ENCODE peak calls at places on chromosomes 6 and 20, in eight cellular contexts. Q is effector memory CD4-positive, alpha-beta T cell; V is astrocyte; Z is heart right ventricle; U is endodermal cell; D is body of pancreas; B is stomach; I is WERI-Rb-1. T is an unnamed sample. For H3K36me3, the result is how much of the 10 kb centered on the place peaks cover.

GRCh38 chr20:8331740-8332412 is 199.8 kb downstream of the PLCB1 start:
- DNase-seq in Z (no peak), I (no peak), U (no peak), B (no peak), V (peak), Q (no peak), D (peak), T (no peak)

GRCh38 chr6:29653452-29654038 is 3.3 kb upstream of the MOG start:
- DNase-seq in D (peak), U (peak), Q (peak), I (peak), V (peak), B (peak), Z (no peak), T (no peak)

GRCh38 chr20:63973160-63973479 is 3.4 kb upstream of the ZNF512B start:
- DNase-seq in B (no peak), I (no peak), U (no peak), D (no peak), Q (no peak), V (no peak), Z (no peak), T (no peak)

GRCh38 chr20:61679473-61679872 is 386.2 kb downstream of the TAF4 start:
- DNase-seq in B (no peak), V (no peak), I (no peak), D (no peak), U (no peak), Q (no peak), Z (no peak), T (no peak)

GRCh38 chr6:136647363-136647763 is 97.1 kb upstream of the MAP7 start:
- DNase-seq in Q (peak), Z (no peak), U (no peak), D (peak), V (peak), I (no peak), B (peak), T (peak)

GRCh38 chr6:24888967-24889366 is 46.8 kb downstream of the RIPOR2 start:
- DNase-seq in D (no peak), V (no peak), Q (no peak), I (no peak), B (no peak), U (no peak), Z (no peak), T (no peak)

GRCh38 chr6:22362361-22362760 is 65.5 kb upstream of the PRL start:
- DNase-seq in U (no peak), D (no peak), V (no peak), Z (no peak), Q (no peak), B (no peak), I (no peak), T (no peak)

GRCh38 chr6:2891768-2892170 is 11.3 kb downstream of the SERPINB9 start:
- DNase-seq in B (peak), Z (no peak), U (peak), V (no peak), I (no peak), Q (peak), D (no peak), T (peak)

GRCh38 chr6:52720301-52720700 is 43.0 kb downstream of the GSTA2 start:
- DNase-seq in Q (no peak), V (no peak), Z (no peak), B (no peak), U (no peak), D (no peak), I (no peak), T (no peak)

GRCh38 chr6:9002833-9003232 is 567.5 kb upstream of the SLC35B3 start:
- DNase-seq in I (no peak), Z (no peak), U (no peak), V (no peak), D (no peak), B (no peak), Q (no peak), T (no peak)

GRCh38 chr20:36180323-36180722 is 25.8 kb downstream of the EPB41L1 start:
- DNase-seq in Q (no peak), Z (no peak), U (no peak), V (no peak), B (no peak), D (no peak), I (no peak), T (no peak)

GRCh38 chr20:49976542-49976941 is 6.2 kb upstream of the SNAI1 start:
- DNase-seq in U (no peak), I (no peak), V (no peak), B (no peak), Q (no peak), Z (no peak), D (no peak), T (no peak)

GRCh38 chr6:112227411-112227810 is 27.0 kb downstream of the LAMA4 start:
- DNase-seq in V (no peak), D (no peak), Z (no peak), U (no peak), I (no peak), B (no peak), Q (no peak), T (no peak)

GRCh38 chr20:18909254-18909653 is 95.7 kb downstream of the SCP2D1 start:
- DNase-seq in Q (no peak), I (no peak), D (no peak), U (no peak), Z (no peak), V (no peak), B (no peak), T (no peak)

GRCh38 chr6:113713665-113714064 is 143.5 kb upstream of the MARCKS start:
- DNase-seq in Q (no peak), Z (no peak), V (no peak), B (no peak), I (no peak), D (no peak), U (no peak), T (no peak)

GRCh38 chr6:13362432-13362831 is 34.1 kb upstream of the TBC1D7 start:
- DNase-seq in Q (no peak), I (no peak), B (no peak), U (no peak), D (no peak), V (peak), Z (no peak), T (no peak)

GRCh38 chr20:64045346-64046011 is 4.0 kb downstream of the SOX18 start:
- DNase-seq in U (peak), B (no peak), Q (no peak), D (no peak), Z (no peak), V (no peak), I (no peak), T (no peak)

GRCh38 chr6:40912158-40912946 is 126.7 kb downstream of the UNC5CL start:
- DNase-seq in I (peak), Z (no peak), B (peak), D (peak), U (peak), V (no peak), Q (no peak), T (no peak)

GRCh38 chr6:2665169-2666070 is 85.3 kb downstream of the MYLK4 start:
- DNase-seq in Q (no peak), U (no peak), D (no peak), Z (no peak), B (no peak), V (peak), I (no peak), T (no peak)

GRCh38 chr20:25308671-25309394 is 60.9 kb downstream of the PYGB start:
- DNase-seq in B (no peak), U (no peak), D (peak), I (no peak), Z (no peak), Q (no peak), V (peak), T (no peak)

GRCh38 chr6:72689107-72689954 is 67.5 kb downstream of the KCNQ5 start:
- DNase-seq in D (no peak), B (no peak), Z (no peak), U (no peak), V (no peak), I (no peak), Q (no peak), T (peak)

GRCh38 chr6:6764764-6765434 is 176.4 kb downstream of the LY86 start:
- DNase-seq in B (no peak), I (no peak), Q (no peak), V (no peak), U (no peak), Z (no peak), D (no peak), T (no peak)

GRCh38 chr20:41551011-41551705 is 67.0 kb downstream of the CHD6 start:
- DNase-seq in Z (no peak), U (no peak), Q (no peak), B (no peak), I (no peak), V (no peak), D (no peak), T (no peak)

GRCh38 chr20:11332376-11332775 is 585.3 kb upstream of the BTBD3 start:
- DNase-seq in Z (no peak), U (no peak), I (no peak), V (peak), B (no peak), D (no peak), Q (no peak), T (no peak)

GRCh38 chr20:33568378-33569289 is 78.7 kb downstream of the CBFA2T2 start:
- DNase-seq in I (peak), Z (peak), U (peak), V (no peak), B (no peak), D (peak), Q (no peak), T (peak)

GRCh38 chr6:135087803-135088202 is 33.2 kb upstream of the HBS1L start:
- DNase-seq in V (no peak), U (no peak), D (peak), I (no peak), Q (peak), Z (no peak), B (no peak), T (no peak)

GRCh38 chr6:44498436-44498835 is 110.9 kb downstream of the CDC5L start:
- DNase-seq in V (no peak), Z (no peak), I (peak), D (no peak), Q (no peak), B (no peak), U (no peak), T (no peak)

GRCh38 chr6:31701666-31702420 is 1.3 kb downstream of the ABHD16A start:
- DNase-seq in D (peak), I (no peak), Z (peak), U (no peak), B (no peak), Q (no peak), V (no peak), T (no peak)

GRCh38 chr6:31700716-31701401 is 2.3 kb downstream of the ABHD16A start:
- DNase-seq in B (no peak), D (no peak), Q (no peak), I (no peak), V (no peak), Z (no peak), U (no peak), T (no peak)

GRCh38 chr6:31693535-31693934 is 9.6 kb downstream of the ABHD16A start:
- DNase-seq in Q (no peak), I (no peak), Z (no peak), V (no peak), U (no peak), B (no peak), D (no peak), T (no peak)

GRCh38 chr6:31692886-31693285 is 10.2 kb downstream of the ABHD16A start:
- DNase-seq in V (no peak), Q (no peak), D (no peak), I (no peak), Z (no peak), B (no peak), U (no peak), T (no peak)

GRCh38 chr6:31697555-31697954 is 5.6 kb downstream of the ABHD16A start:
- DNase-seq in D (no peak), B (no peak), U (no peak), Q (no peak), Z (no peak), I (no peak), V (no peak), T (no peak)
- H3K36me3 ChIP-seq in D (under half), B (half or more), U (half or more), Q (under half), Z (half or more), I (half or more), V (under half), T (under half)

GRCh38 chr20:62809530-62810428 is 5.1 kb downstream of the OGFR start:
- DNase-seq in U (no peak), V (no peak), D (no peak), B (no peak), I (no peak), Q (no peak), Z (no peak), T (no peak)
- H3K36me3 ChIP-seq in U (under half), V (under half), D (under half), B (half or more), I (half or more), Q (half or more), Z (half or more), T (under half)

GRCh38 chr6:160058603-160059215 is 62.9 kb upstream of the SLC22A1 start:
- DNase-seq in Z (no peak), Q (no peak), U (no peak), B (no peak), I (no peak), V (no peak), D (no peak), T (no peak)
- H3K36me3 ChIP-seq in Z (half or more), Q (half or more), U (half or more), B (half or more), I (half or more), V (half or more), D (under half), T (under half)

DNA sequence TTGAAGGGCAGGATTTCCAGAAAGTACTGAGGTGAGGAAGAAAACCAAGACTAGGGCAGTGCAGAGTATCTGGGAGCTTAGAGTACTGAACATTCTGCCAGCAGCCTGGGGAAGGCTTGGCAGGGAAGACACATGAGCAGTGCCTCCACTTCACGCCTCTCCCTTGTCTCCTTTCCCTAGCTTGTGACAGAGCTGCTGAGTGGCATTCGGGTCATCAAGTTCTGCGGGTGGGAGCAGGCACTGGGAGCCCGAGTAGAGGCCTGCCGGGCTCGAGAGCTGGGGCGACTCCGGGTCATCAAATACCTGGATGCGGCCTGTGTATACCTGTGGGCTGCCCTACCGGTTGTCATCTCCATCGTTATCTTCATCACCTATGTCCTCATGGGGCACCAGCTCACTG is 7.1 kb downstream of the ABCC10 start:
- DNase-seq in B (no peak), V (no peak), I (no peak), U (no peak), Z (no peak), Q (no peak), D (no peak), T (no peak)
- H3K36me3 ChIP-seq in B (half or more), V (under half), I (under half), U (under half), Z (half or more), Q (under half), D (under half), T (under half)

GRCh38 chr6:15106958-15107643 is 138.8 kb upstream of the JARID2 start:
- DNase-seq in D (no peak), Z (no peak), B (no peak), I (peak), V (no peak), Q (no peak), U (no peak), T (no peak)
- H3K36me3 ChIP-seq in D (under half), Z (under half), B (under half), I (under half), V (under half), Q (under half), U (under half), T (under half)

GRCh38 chr6:107757910-107758309 is 66.2 kb downstream of the SCML4 start:
- DNase-seq in Q (no peak), I (no peak), B (no peak), D (no peak), U (no peak), V (no peak), Z (no peak), T (no peak)
- H3K36me3 ChIP-seq in Q (under half), I (under half), B (under half), D (under half), U (under half), V (under half), Z (under half), T (under half)

DNA sequence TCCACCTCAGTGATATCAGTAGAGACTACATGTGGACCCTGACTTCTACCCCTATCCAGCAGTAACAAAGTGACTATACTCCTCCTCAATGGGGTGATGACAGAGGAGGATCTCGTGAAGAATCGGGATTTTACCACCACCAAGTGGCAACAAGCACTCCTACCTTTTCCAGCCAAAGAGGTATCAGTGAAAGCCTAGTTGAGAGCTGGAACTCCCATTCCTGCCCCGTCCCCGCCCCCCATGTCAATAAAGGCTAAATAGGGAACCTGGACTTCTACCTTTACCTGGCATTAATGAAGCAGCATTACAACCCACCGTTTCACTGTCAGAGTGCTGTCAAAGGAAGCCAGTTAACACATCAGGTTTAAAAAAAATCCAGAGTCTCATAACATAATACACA is 45.3 kb downstream of the RNF24 start:
- DNase-seq in B (no peak), U (no peak), I (no peak), Z (no peak), V (no peak), D (no peak), Q (no peak), T (no peak)
- H3K36me3 ChIP-seq in B (under half), U (under half), I (under half), Z (under half), V (under half), D (under half), Q (under half), T (under half)

DNA sequence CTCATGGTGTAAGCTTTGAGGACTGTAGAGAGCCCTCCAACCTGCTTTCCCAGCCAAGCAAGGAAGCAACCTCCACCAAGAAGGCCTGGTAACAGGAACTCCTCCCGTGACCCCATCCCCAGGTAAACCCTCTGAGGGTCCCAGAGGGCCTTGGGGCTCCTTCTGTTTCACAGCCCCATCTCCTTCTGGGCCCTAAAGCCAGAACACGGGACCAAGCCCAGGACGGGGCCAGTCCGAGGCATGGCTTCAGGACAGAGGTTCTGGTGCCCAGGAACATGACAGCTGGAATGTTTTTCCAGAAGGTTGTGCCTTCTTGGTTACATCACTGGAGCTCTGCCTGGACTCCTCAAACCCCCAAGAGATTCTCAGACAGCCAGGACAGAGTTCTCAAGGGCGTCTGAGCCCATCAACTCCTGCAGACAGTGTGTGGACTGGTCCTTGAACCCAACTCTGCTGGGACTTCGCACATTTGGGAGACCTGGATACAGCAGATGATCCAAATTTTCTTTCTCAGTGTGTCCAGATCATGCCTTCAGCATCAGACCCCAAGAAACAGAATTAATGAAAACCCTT is 43.1 kb downstream of the RRBP1 start:
- DNase-seq in I (no peak), B (no peak), U (no peak), D (no peak), V (no peak), Q (no peak), Z (no peak), T (no peak)
- H3K36me3 ChIP-seq in I (under half), B (half or more), U (half or more), D (under half), V (under half), Q (under half), Z (half or more), T (half or more)

DNA sequence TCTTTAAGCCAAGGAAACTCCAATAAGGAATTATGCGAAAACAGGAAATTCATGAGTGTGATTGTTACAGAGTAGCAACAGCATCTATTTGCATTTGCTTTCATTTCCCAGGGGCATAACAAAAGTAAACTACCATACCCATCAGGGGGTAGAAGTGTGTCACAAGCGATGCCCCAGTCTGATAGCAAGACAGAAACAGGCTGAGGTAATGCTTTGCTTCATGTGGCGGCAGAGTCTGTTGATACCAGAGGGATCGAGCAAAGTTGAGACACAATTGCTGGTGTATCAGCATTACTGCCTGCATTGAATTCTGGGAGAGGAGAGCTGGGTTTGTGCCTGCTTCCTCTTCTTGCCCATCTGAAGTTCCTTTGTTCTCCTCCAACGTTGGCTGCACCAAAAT is 51.2 kb upstream of the LYRM2 start:
- DNase-seq in I (no peak), U (peak), D (peak), B (no peak), Z (no peak), Q (no peak), V (no peak), T (no peak)
- H3K36me3 ChIP-seq in I (half or more), U (half or more), D (under half), B (half or more), Z (half or more), Q (half or more), V (half or more), T (under half)